ENCODE peak calls at places on chromosomes 3 and 15, in nine cellular contexts. W is left ventricle myocardium inferior; X is stomach; Y is AG10803; L is Peyer's patch; Z is CD8-positive, alpha-beta T cell; I is sigmoid colon; U is glutamatergic neuron; J is breast epithelium. N is an unnamed sample.

GRCh38 chr3:69970827-69971226 is 28.7 kb upstream of the SAMMSON start:
- DNase-seq in U (no peak), Y (no peak), X (no peak), L (no peak), I (no peak), J (no peak), W (no peak), Z (no peak), N (no peak)

GRCh38 chr3:176906046-176906905 is 291.0 kb downstream of the TBL1XR1 start:
- DNase-seq in Y (peak; percentile 64), L (no peak), I (no peak), W (no peak), U (no peak), X (no peak), Z (no peak), J (no peak), N (no peak)

GRCh38 chr15:32691316-32692032 is 26.3 kb upstream of the GREM1 start:
- DNase-seq in J (no peak), I (no peak), Z (no peak), L (no peak), Y (no peak), W (no peak), U (no peak), X (no peak), N (no peak)

GRCh38 chr3:194276768-194277546 is 74.2 kb downstream of the CPN2 start:
- DNase-seq in Y (peak; percentile 72), X (no peak), W (peak; percentile 56), J (peak; percentile 69), L (no peak), Z (no peak), U (peak; percentile 22), I (peak; percentile 81), N (no peak)

GRCh38 chr3:195909294-195909644 is 918 bp upstream of the TNK2 start:
- DNase-seq in L (no peak), I (no peak), X (no peak), U (peak; percentile 71), W (no peak), J (no peak), Z (no peak), Y (no peak), N (no peak)

GRCh38 chr3:191473766-191474198 is 12.8 kb downstream of the PYDC2 start:
- DNase-seq in U (no peak), Z (no peak), Y (no peak), J (no peak), L (no peak), X (no peak), W (no peak), I (no peak), N (no peak)

GRCh38 chr3:105853801-105854432 is 14.9 kb downstream of the CBLB start:
- DNase-seq in Y (no peak), J (no peak), W (no peak), L (peak; percentile 82), X (no peak), Z (no peak), U (no peak), I (no peak), N (no peak)

GRCh38 chr15:57865294-57865693 is 158.8 kb downstream of the POLR2M start:
- DNase-seq in U (no peak), Z (no peak), L (no peak), X (no peak), W (no peak), J (no peak), Y (no peak), I (no peak), N (no peak)

GRCh38 chr3:9102240-9102841 is 139.1 kb upstream of the RAD18 start:
- DNase-seq in Y (no peak), W (no peak), Z (no peak), L (no peak), I (no peak), U (peak; percentile 63), X (no peak), J (no peak), N (no peak)

GRCh38 chr15:81195339-81195864 is 1.3 kb upstream of the IL16 start:
- DNase-seq in J (no peak), U (no peak), X (no peak), Z (no peak), Y (no peak), L (no peak), I (no peak), W (no peak), N (no peak)

GRCh38 chr3:111277226-111277625 is 205.6 kb downstream of the NECTIN3 start:
- DNase-seq in U (no peak), X (no peak), Z (no peak), L (no peak), J (no peak), Y (peak; percentile 67), W (no peak), I (no peak), N (no peak)

GRCh38 chr3:33318709-33319380 is 41.6 kb downstream of the FBXL2 start:
- DNase-seq in W (no peak), J (no peak), Z (no peak), Y (no peak), X (no peak), I (no peak), U (no peak), L (no peak), N (no peak)

GRCh38 chr3:24264748-24265158 is 229.9 kb downstream of the THRB start:
- DNase-seq in W (no peak), I (no peak), U (no peak), X (no peak), L (no peak), Z (no peak), Y (peak; percentile 47), J (no peak), N (no peak)

GRCh38 chr3:70829101-70829500 is 516.7 kb upstream of the MDFIC2 start:
- DNase-seq in L (no peak), Y (peak; percentile 74), X (no peak), W (no peak), U (no peak), J (no peak), I (no peak), Z (no peak), N (no peak)

GRCh38 chr3:111315911-111316310 is 226.1 kb upstream of the CD96 start:
- DNase-seq in J (no peak), I (no peak), U (no peak), L (no peak), Y (peak; percentile 71), W (no peak), Z (no peak), X (no peak), N (no peak)

GRCh38 chr3:76470285-76470684 is 569.6 kb upstream of the ROBO2 start:
- DNase-seq in W (no peak), J (no peak), Y (peak; percentile 80), Z (no peak), I (no peak), L (no peak), X (no peak), U (no peak), N (no peak)

GRCh38 chr3:47283596-47284364 is 1.0 kb downstream of the KLHL18 start:
- DNase-seq in X (no peak), Y (peak; percentile 18), L (peak; percentile 53), W (no peak), U (peak; percentile 29), J (no peak), I (peak; percentile 60), Z (peak; percentile 22), N (no peak)

GRCh38 chr3:179027326-179027900 is 44.2 kb downstream of the ZMAT3 start:
- DNase-seq in Z (no peak), X (no peak), W (no peak), Y (peak; percentile 12), U (no peak), I (no peak), J (peak; percentile 57), L (no peak), N (no peak)

GRCh38 chr15:75655911-75656310 is 8.2 kb downstream of the SNX33 start:
- DNase-seq in W (no peak), I (no peak), U (no peak), Y (no peak), L (no peak), Z (no peak), J (no peak), X (no peak), N (no peak)

GRCh38 chr3:173725507-173725906 is 328.0 kb downstream of the NLGN1 start:
- DNase-seq in W (no peak), Z (no peak), L (no peak), U (no peak), Y (no peak), I (no peak), X (no peak), J (no peak), N (no peak)

GRCh38 chr15:77282333-77282732 is 137.6 kb downstream of the PEAK1 start:
- DNase-seq in Z (no peak), W (no peak), X (no peak), I (peak; percentile 69), Y (peak; percentile 96), U (no peak), L (no peak), J (peak; percentile 19), N (no peak)

GRCh38 chr15:84934942-84935729 is 46.5 kb upstream of the PDE8A start:
- DNase-seq in Z (no peak), L (no peak), Y (no peak), J (no peak), X (no peak), W (no peak), I (peak; percentile 53), U (no peak), N (no peak)
- TF ChIP-seq CTCF in Z (no peak), L (no peak), Y (no peak), J (no peak), X (no peak), W (peak; percentile 34), I (no peak), U (no peak), N (peak; percentile 33)

GRCh38 chr3:187735383-187735782 is 9.9 kb downstream of the BCL6 start:
- DNase-seq in X (no peak), J (no peak), Y (no peak), Z (no peak), U (no peak), I (no peak), W (no peak), L (no peak), N (no peak)
- TF ChIP-seq CTCF in X (no peak), J (no peak), Y (no peak), Z (no peak), U (no peak), I (no peak), W (no peak), L (no peak), N (no peak)

GRCh38 chr3:65436580-65436979 is 602.1 kb downstream of the MAGI1 start:
- DNase-seq in Y (no peak), Z (no peak), X (no peak), I (no peak), U (peak; percentile 58), L (no peak), W (no peak), J (no peak), N (no peak)
- TF ChIP-seq CTCF in Y (peak; percentile 25), Z (no peak), X (no peak), I (peak; percentile 44), U (peak; percentile 42), L (no peak), W (peak; percentile 55), J (no peak), N (peak; percentile 54)

DNA sequence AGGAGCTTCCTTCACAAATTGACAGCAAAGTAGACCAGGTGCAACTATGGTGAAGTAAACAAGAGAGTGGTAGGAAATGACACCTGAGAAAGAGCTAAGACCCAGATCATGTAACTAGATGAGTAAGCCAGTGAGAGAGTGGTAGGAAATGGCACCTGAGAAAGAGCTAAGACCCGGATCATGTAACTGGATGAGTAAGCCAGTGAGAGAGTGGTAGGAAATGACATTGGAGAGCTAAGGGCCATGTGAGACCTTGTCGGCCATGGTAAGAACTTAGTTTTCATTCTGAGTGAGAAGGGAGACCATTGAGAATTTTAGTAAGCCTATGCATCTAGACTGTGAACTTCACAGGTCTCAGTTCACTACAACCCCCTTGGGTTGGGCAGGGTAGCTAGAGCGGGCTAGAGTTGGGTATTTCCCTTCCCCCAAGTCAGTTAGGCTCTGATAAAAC is 5.4 kb upstream of the SENP7 start:
- DNase-seq in Y (no peak), J (no peak), Z (peak; percentile 28), U (no peak), I (no peak), X (no peak), W (no peak), L (no peak), N (no peak)
- TF ChIP-seq CTCF in Y (no peak), J (no peak), Z (no peak), U (no peak), I (no peak), X (no peak), W (no peak), L (no peak), N (no peak)